ENCODE peak calls at places on chromosomes 12 and 14, in seven cellular contexts. W is NCI-H446; L is naive thymus-derived CD4-positive, alpha-beta T cell; T is posterior cingulate gyrus; H is SK-N-DZ; X is astrocyte of the spinal cord; O is stimulated activated CD4-positive, alpha-beta T cell treated with anti-CD3 and anti-CD28 coated beads, Interleukin-15, amount 100 ng/mL, for 1 hour. G is an unnamed sample.

GRCh38 chr12:47102845-47103666 is 23.3 kb upstream of the AMIGO2 start:
- DNase-seq in L (no peak), W (no peak), T (no peak), O (no peak), H (no peak), X (peak; percentile 32), G (no peak)

GRCh38 chr14:24944800-24945199 is 105.1 kb downstream of the STXBP6 start:
- DNase-seq in L (no peak), W (no peak), X (no peak), H (no peak), T (no peak), O (no peak), G (no peak)

GRCh38 chr14:60294670-60295069 is 45.6 kb downstream of the PPM1A start:
- DNase-seq in L (no peak), W (no peak), T (no peak), O (no peak), H (no peak), X (no peak), G (peak; percentile 32)

GRCh38 chr12:3661028-3661427 is 91.9 kb downstream of the CRACR2A start:
- DNase-seq in W (no peak), H (no peak), L (no peak), O (no peak), X (no peak), T (no peak), G (no peak)

GRCh38 chr14:49895480-49895879 is 2.6 kb downstream of the ARF6 start:
- DNase-seq in L (no peak), H (no peak), W (no peak), T (no peak), X (no peak), O (no peak), G (no peak)

GRCh38 chr12:8742501-8742900 is 44.7 kb downstream of the RIMKLB start:
- DNase-seq in T (no peak), X (peak; percentile 70), H (no peak), O (no peak), W (no peak), L (no peak), G (no peak)

GRCh38 chr14:42110167-42110566 is 503.5 kb downstream of the LRFN5 start:
- DNase-seq in X (peak; percentile 67), W (peak; percentile 4), H (peak; percentile 10), O (no peak), T (no peak), L (no peak), G (no peak)

GRCh38 chr12:53096761-53097160 is 706 bp upstream of the IGFBP6 start:
- DNase-seq in L (no peak), X (no peak), W (no peak), O (no peak), T (no peak), H (no peak), G (no peak)

GRCh38 chr14:74592476-74593191 is 19.4 kb downstream of the LTBP2 start:
- DNase-seq in X (no peak), W (no peak), O (no peak), H (no peak), T (no peak), L (no peak), G (no peak)

GRCh38 chr12:58064681-58065080 is 123.3 kb downstream of the ATP23 start:
- DNase-seq in W (no peak), L (no peak), T (no peak), H (no peak), O (no peak), X (no peak), G (no peak)

GRCh38 chr12:75481774-75482173 is 1.2 kb downstream of the GLIPR1 start:
- DNase-seq in L (no peak), H (no peak), T (no peak), O (no peak), W (no peak), X (peak; percentile 74), G (no peak)

GRCh38 chr14:101761032-101761880 is at the start of gene PPP2R5C:
- DNase-seq in X (peak; percentile 86), O (peak; percentile 79), L (peak; percentile 83), H (peak; percentile 56), T (peak; percentile 82), W (peak; percentile 81), G (peak; percentile 83)

GRCh38 chr12:14952295-14952995 is 9.0 kb downstream of the ARHGDIB start:
- DNase-seq in T (no peak), W (no peak), X (peak; percentile 94), L (peak; percentile 29), H (no peak), O (no peak), G (peak; percentile 97)

GRCh38 chr12:30988887-30989286 is 62.3 kb downstream of the TSPAN11 start:
- DNase-seq in L (no peak), O (no peak), H (no peak), T (no peak), X (no peak), W (no peak), G (peak; percentile 4)

GRCh38 chr12:69059465-69060457 is 126.8 kb upstream of the CPM start:
- DNase-seq in L (no peak), O (no peak), T (no peak), H (no peak), X (peak; percentile 87), W (no peak), G (peak; percentile 75)

GRCh38 chr14:104283197-104284106 is 145.1 kb downstream of the KIF26A start:
- DNase-seq in O (no peak), L (no peak), W (no peak), H (no peak), T (peak; percentile 6), X (no peak), G (no peak)

GRCh38 chr12:6376079-6376941 is 947 bp upstream of the SCNN1A start:
- DNase-seq in W (no peak), X (peak; percentile 68), T (no peak), L (no peak), O (no peak), H (no peak), G (peak; percentile 30)

GRCh38 chr12:15863258-15863835 is 18.8 kb upstream of the STRAP start:
- DNase-seq in W (no peak), T (no peak), L (no peak), O (no peak), X (no peak), H (no peak), G (no peak)

GRCh38 chr14:86574026-86574777 is 1044.3 kb downstream of the FLRT2 start:
- DNase-seq in X (peak; percentile 23), L (no peak), T (no peak), O (no peak), W (no peak), H (peak; percentile 56), G (no peak)

GRCh38 chr12:89344862-89345202 is 7.5 kb downstream of the DUSP6 start:
- DNase-seq in X (no peak), O (no peak), T (no peak), H (no peak), W (no peak), L (no peak), G (peak; percentile 12)

GRCh38 chr12:104672501-104673265 is 215.9 kb downstream of the CHST11 start:
- DNase-seq in L (no peak), O (no peak), X (peak; percentile 16), T (no peak), H (no peak), W (peak; percentile 50), G (no peak)

GRCh38 chr12:78829690-78830089 is 34.9 kb upstream of the SYT1 start:
- DNase-seq in H (no peak), T (no peak), O (no peak), L (no peak), X (no peak), W (no peak), G (no peak)

GRCh38 chr14:23053426-23053825 is 3.9 kb downstream of the CDH24 start:
- DNase-seq in L (no peak), O (no peak), W (no peak), T (no peak), H (no peak), X (no peak), G (no peak)

GRCh38 chr14:70648374-70648773 is 6.7 kb downstream of the TTC9 start:
- DNase-seq in O (no peak), L (no peak), H (no peak), X (no peak), T (no peak), W (no peak), G (no peak)

GRCh38 chr12:23816394-23816851 is 133.0 kb downstream of the SOX5 start:
- DNase-seq in L (no peak), X (no peak), O (no peak), H (no peak), T (no peak), W (no peak), G (no peak)

GRCh38 chr14:93239869-93240677 is 33.0 kb downstream of the UBR7 start:
- DNase-seq in T (no peak), O (no peak), W (no peak), X (peak; percentile 67), L (no peak), H (no peak), G (no peak)

GRCh38 chr12:119988788-119989618 is at the start of gene BICDL1:
- DNase-seq in L (peak; percentile 99), T (peak; percentile 60), X (peak; percentile 11), H (peak; percentile 90), W (no peak), O (peak; percentile 97), G (peak; percentile 25)

GRCh38 chr12:56601503-56601902 is 28.6 kb downstream of the BAZ2A start:
- DNase-seq in H (no peak), X (no peak), W (no peak), T (no peak), O (peak; percentile 9), L (no peak), G (peak; percentile 36)

GRCh38 chr12:106645074-106645421 is 62.2 kb downstream of the RFX4 start:
- DNase-seq in L (no peak), X (peak; percentile 28), W (no peak), H (no peak), O (no peak), T (peak; percentile 75), G (no peak)

GRCh38 chr14:24948261-24948847 is 101.6 kb downstream of the STXBP6 start:
- DNase-seq in T (no peak), X (no peak), W (no peak), L (no peak), H (no peak), O (no peak), G (no peak)